ENCODE peak calls at places on chromosomes 6 and 20, in nine cellular contexts. C is K562; R is fibroblast of lung; Z is AG09319; P is CD8-positive, alpha-beta T cell; D is BE2C; O is PC-3; L is neural crest cell; Y is foreskin keratinocyte. K is an unnamed sample.

GRCh38 chr6:12348530-12349511 is 58.7 kb downstream of the EDN1 start:
- DNase-seq in C (no peak), R (peak; percentile 92), Z (no peak), P (no peak), D (no peak), O (peak; percentile 96), L (no peak), Y (peak; percentile 99), K (no peak)

GRCh38 chr6:120826253-120826652 is 508.0 kb downstream of the TBC1D32 start:
- DNase-seq in C (peak; percentile 9), R (no peak), Z (no peak), P (no peak), D (peak; percentile 63), O (peak; percentile 65), L (peak; percentile 25), Y (peak; percentile 28), K (no peak)

GRCh38 chr20:58976095-58976730 is 4.8 kb upstream of the NELFCD start:
- DNase-seq in C (no peak), R (peak; percentile 5), Z (no peak), P (no peak), D (no peak), O (no peak), L (no peak), Y (peak; percentile 17), K (no peak)

GRCh38 chr6:157471895-157472686 is 91.1 kb downstream of the ZDHHC14 start:
- DNase-seq in C (no peak), R (no peak), Z (no peak), P (no peak), D (no peak), O (no peak), L (no peak), Y (no peak), K (no peak)

GRCh38 chr6:100300221-100300736 is 164.4 kb downstream of the SIM1 start:
- DNase-seq in C (no peak), R (peak; percentile 99), Z (peak; percentile 52), P (no peak), D (no peak), O (peak; percentile 93), L (no peak), Y (peak; percentile 97), K (no peak)

GRCh38 chr20:50462093-50462685 is 48.0 kb upstream of the PTPN1 start:
- DNase-seq in C (no peak), R (peak; percentile 78), Z (no peak), P (no peak), D (no peak), O (no peak), L (no peak), Y (peak; percentile 46), K (no peak)

GRCh38 chr20:37755665-37756064 is 61.8 kb downstream of the CTNNBL1 start:
- DNase-seq in C (peak; percentile 17), R (no peak), Z (no peak), P (no peak), D (peak; percentile 38), O (no peak), L (no peak), Y (no peak), K (no peak)

GRCh38 chr6:103838457-103838856 is 1021.3 kb downstream of the HACE1 start:
- DNase-seq in C (no peak), R (no peak), Z (no peak), P (no peak), D (no peak), O (no peak), L (no peak), Y (no peak), K (no peak)

GRCh38 chr20:8389381-8390368 is 257.6 kb downstream of the PLCB1 start:
- DNase-seq in C (peak; percentile 3), R (peak; percentile 42), Z (peak; percentile 38), P (no peak), D (peak; percentile 43), O (peak; percentile 72), L (no peak), Y (peak; percentile 7), K (no peak)

GRCh38 chr20:17643531-17644188 is 38.4 kb downstream of the RRBP1 start:
- DNase-seq in C (no peak), R (peak; percentile 37), Z (no peak), P (no peak), D (no peak), O (no peak), L (no peak), Y (no peak), K (no peak)

GRCh38 chr6:34234667-34235604 is 1.7 kb upstream of the HMGA1 start:
- DNase-seq in C (peak; percentile 90), R (no peak), Z (no peak), P (peak; percentile 42), D (no peak), O (no peak), L (peak; percentile 68), Y (no peak), K (no peak)

GRCh38 chr20:44747166-44748004 is 1.7 kb downstream of the KCNK15 start:
- DNase-seq in C (peak; percentile 65), R (peak; percentile 60), Z (no peak), P (peak; percentile 50), D (peak; percentile 90), O (peak; percentile 97), L (peak; percentile 76), Y (peak; percentile 81), K (peak; percentile 69)

GRCh38 chr20:44752099-44752931 is 6.7 kb downstream of the KCNK15 start:
- DNase-seq in C (no peak), R (no peak), Z (no peak), P (no peak), D (no peak), O (no peak), L (no peak), Y (no peak), K (no peak)

GRCh38 chr20:44748005-44748370 is 2.3 kb downstream of the KCNK15 start:
- DNase-seq in C (no peak), R (no peak), Z (no peak), P (no peak), D (peak; percentile 80), O (peak; percentile 14), L (no peak), Y (no peak), K (no peak)

GRCh38 chr20:44746367-44747165 is 901 bp downstream of the KCNK15 start:
- DNase-seq in C (no peak), R (no peak), Z (no peak), P (no peak), D (peak; percentile 47), O (no peak), L (no peak), Y (no peak), K (no peak)

DNA sequence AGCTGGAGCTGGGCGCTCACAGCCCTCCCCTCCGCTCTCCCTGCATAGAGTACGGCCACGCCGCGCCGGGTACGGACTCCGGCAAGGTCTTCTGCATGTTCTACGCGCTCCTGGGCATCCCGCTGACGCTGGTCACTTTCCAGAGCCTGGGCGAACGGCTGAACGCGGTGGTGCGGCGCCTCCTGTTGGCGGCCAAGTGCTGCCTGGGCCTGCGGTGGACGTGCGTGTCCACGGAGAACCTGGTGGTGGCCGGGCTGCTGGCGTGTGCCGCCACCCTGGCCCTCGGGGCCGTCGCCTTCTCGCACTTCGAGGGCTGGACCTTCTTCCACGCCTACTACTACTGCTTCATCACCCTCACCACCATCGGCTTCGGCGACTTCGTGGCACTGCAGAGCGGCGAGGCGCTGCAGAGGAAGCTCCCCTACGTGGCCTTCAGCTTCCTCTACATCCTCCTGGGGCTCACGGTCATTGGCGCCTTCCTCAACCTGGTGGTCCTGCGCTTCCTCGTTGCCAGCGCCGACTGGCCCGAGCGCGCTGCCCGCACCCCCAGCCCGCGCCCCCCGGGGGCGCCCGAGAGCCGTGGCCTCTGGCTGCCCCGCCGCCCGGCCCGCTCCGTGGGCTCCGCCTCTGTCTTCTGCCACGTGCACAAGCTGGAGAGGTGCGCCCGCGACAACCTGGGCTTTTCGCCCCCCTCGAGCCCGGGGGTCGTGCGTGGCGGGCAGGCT is 4.6 kb downstream of the KCNK15 start:
- DNase-seq in C (peak; percentile 59), R (no peak), Z (no peak), P (no peak), D (no peak), O (no peak), L (no peak), Y (no peak), K (no peak)
- TF ChIP-seq CTCF in C (peak; percentile 31), R (no peak), Z (peak; percentile 16), P (no peak), D (no peak), O (peak; percentile 25), L (peak; percentile 30), Y (peak; percentile 42), K (no peak)

GRCh38 chr6:83615025-83615999 is 93.6 kb downstream of the SNAP91 start:
- DNase-seq in C (peak; percentile 34), R (peak; percentile 28), Z (no peak), P (no peak), D (peak; percentile 78), O (peak; percentile 42), L (peak; percentile 16), Y (peak; percentile 27), K (no peak)
- TF ChIP-seq CTCF in C (peak; percentile 68), R (peak; percentile 62), Z (peak; percentile 65), P (peak; percentile 43), D (peak; percentile 76), O (peak; percentile 67), L (peak; percentile 81), Y (peak; percentile 66), K (no peak)

GRCh38 chr6:8889514-8889913 is 454.2 kb upstream of the SLC35B3 start:
- DNase-seq in C (no peak), R (no peak), Z (no peak), P (no peak), D (no peak), O (no peak), L (no peak), Y (no peak), K (no peak)

GRCh38 chr6:8888468-8888867 is 453.1 kb upstream of the SLC35B3 start:
- DNase-seq in C (no peak), R (no peak), Z (no peak), P (no peak), D (no peak), O (peak; percentile 12), L (no peak), Y (peak; percentile 33), K (no peak)
- TF ChIP-seq CTCF in C (peak; percentile 28), R (no peak), Z (peak; percentile 34), P (no peak), D (peak; percentile 16), O (peak; percentile 60), L (peak; percentile 54), Y (peak; percentile 71), K (no peak)

GRCh38 chr20:35886537-35886936 is 67.8 kb downstream of the SCAND1 start:
- DNase-seq in C (no peak), R (no peak), Z (no peak), P (no peak), D (peak; percentile 93), O (no peak), L (no peak), Y (no peak), K (no peak)

GRCh38 chr20:35883341-35883777 is 70.9 kb downstream of the SCAND1 start:
- DNase-seq in C (no peak), R (peak; percentile 34), Z (no peak), P (no peak), D (peak; percentile 30), O (peak; percentile 38), L (no peak), Y (no peak), K (no peak)

GRCh38 chr20:35883778-35884540 is 70.3 kb downstream of the SCAND1 start:
- DNase-seq in C (peak; percentile 62), R (peak; percentile 100), Z (peak; percentile 97), P (peak; percentile 53), D (peak; percentile 80), O (peak; percentile 99), L (peak; percentile 57), Y (peak; percentile 100), K (peak; percentile 27)

GRCh38 chr20:35885212-35885611 is 69.1 kb downstream of the SCAND1 start:
- DNase-seq in C (no peak), R (no peak), Z (no peak), P (no peak), D (no peak), O (no peak), L (no peak), Y (no peak), K (no peak)

GRCh38 chr20:35884541-35884865 is 69.8 kb downstream of the SCAND1 start:
- DNase-seq in C (no peak), R (no peak), Z (no peak), P (no peak), D (no peak), O (no peak), L (no peak), Y (no peak), K (no peak)
- TF ChIP-seq CTCF in C (no peak), R (no peak), Z (no peak), P (no peak), D (no peak), O (no peak), L (no peak), Y (no peak), K (no peak)

K was measured in omental fat pad.